ENCODE peak calls at places on chromosomes 2 and 18, in seven cellular contexts. U is ovary, O is A549, E is transverse colon, S is sigmoid colon, R is tibial nerve, C is stomach. J is an unnamed sample.

GRCh38 chr18:24268784-24269550 is 128.7 kb downstream of the OSBPL1A start:
- DNase-seq in U (no peak), O (no peak), E (peak; percentile 16), S (no peak), R (no peak), C (no peak), J (no peak)

GRCh38 chr2:8599421-8600242 is 82.2 kb upstream of the ID2 start:
- DNase-seq in U (no peak), O (no peak), E (no peak), S (no peak), R (no peak), C (no peak), J (no peak)

GRCh38 chr2:161049571-161049970 is 110.7 kb upstream of the TANK start:
- DNase-seq in U (no peak), O (no peak), E (no peak), S (no peak), R (no peak), C (no peak), J (no peak)

GRCh38 chr2:54955674-54956391 is 94.4 kb downstream of the RTN4 start:
- DNase-seq in U (no peak), O (no peak), E (no peak), S (no peak), R (no peak), C (no peak), J (no peak)

GRCh38 chr2:152428800-152429637 is 94.0 kb downstream of the FMNL2 start:
- DNase-seq in U (no peak), O (no peak), E (no peak), S (no peak), R (no peak), C (no peak), J (no peak)

GRCh38 chr2:98664323-98664722 is 55.9 kb downstream of the UNC50 start:
- DNase-seq in U (no peak), O (no peak), E (no peak), S (no peak), R (no peak), C (no peak), J (no peak)

GRCh38 chr2:109611467-109612095 is 2.2 kb downstream of the SEPTIN10 start:
- DNase-seq in U (no peak), O (no peak), E (no peak), S (no peak), R (no peak), C (no peak), J (no peak)

GRCh38 chr18:78742346-78742745 is 237.3 kb upstream of the SALL3 start:
- DNase-seq in U (no peak), O (no peak), E (no peak), S (no peak), R (no peak), C (peak; percentile 20), J (no peak)

GRCh38 chr18:57589162-57589561 is 2.7 kb upstream of the FECH start:
- DNase-seq in U (no peak), O (no peak), E (no peak), S (no peak), R (no peak), C (no peak), J (no peak)

GRCh38 chr2:99495461-99495860 is 5.6 kb upstream of the REV1 start:
- DNase-seq in U (no peak), O (no peak), E (no peak), S (no peak), R (no peak), C (no peak), J (peak; percentile 80)

GRCh38 chr18:70249118-70249517 is 39.7 kb upstream of the SOCS6 start:
- DNase-seq in U (no peak), O (no peak), E (no peak), S (no peak), R (no peak), C (no peak), J (no peak)

GRCh38 chr2:18117592-18117991 is 239.1 kb downstream of the KCNS3 start:
- DNase-seq in U (no peak), O (no peak), E (peak; percentile 27), S (no peak), R (no peak), C (peak; percentile 46), J (peak; percentile 66)

GRCh38 chr18:6885992-6886823 is 156.7 kb downstream of the ARHGAP28 start:
- DNase-seq in U (peak; percentile 63), O (peak; percentile 27), E (peak; percentile 14), S (no peak), R (peak; percentile 78), C (peak; percentile 40), J (no peak)

GRCh38 chr2:202251494-202251893 is 13.1 kb upstream of the SUMO1 start:
- DNase-seq in U (no peak), O (no peak), E (no peak), S (no peak), R (no peak), C (no peak), J (no peak)

GRCh38 chr2:220619525-220620267 is 952.4 kb downstream of the EPHA4 start:
- DNase-seq in U (no peak), O (peak; percentile 21), E (no peak), S (no peak), R (no peak), C (peak; percentile 28), J (no peak)

GRCh38 chr2:238601433-238602222 is 174.9 kb downstream of the ASB1 start:
- DNase-seq in U (no peak), O (no peak), E (peak; percentile 19), S (peak; percentile 92), R (peak; percentile 37), C (no peak), J (peak; percentile 92)

GRCh38 chr2:216081487-216082387 is at the start of the genes PECR and TMEM169:
- DNase-seq in U (peak; percentile 81), O (peak; percentile 94), E (peak; percentile 88), S (peak; percentile 90), R (peak; percentile 62), C (peak; percentile 80), J (no peak)

GRCh38 chr2:120347387-120348010 is 1.6 kb downstream of the INHBB start:
- DNase-seq in U (no peak), O (no peak), E (no peak), S (no peak), R (no peak), C (no peak), J (no peak)

GRCh38 chr2:63051795-63052333 is 1.2 kb downstream of the OTX1 start:
- DNase-seq in U (peak; percentile 26), O (no peak), E (no peak), S (no peak), R (no peak), C (no peak), J (no peak)

GRCh38 chr2:63048367-63049171 is 2.1 kb upstream of the OTX1 start:
- DNase-seq in U (no peak), O (no peak), E (no peak), S (no peak), R (no peak), C (no peak), J (no peak)

GRCh38 chr2:63050916-63051794 is 525 bp downstream of the OTX1 start:
- DNase-seq in U (peak; percentile 43), O (no peak), E (no peak), S (peak; percentile 66), R (no peak), C (no peak), J (no peak)

GRCh38 chr2:63049291-63050185 is 1.1 kb upstream of the OTX1 start:
- DNase-seq in U (no peak), O (no peak), E (no peak), S (no peak), R (no peak), C (no peak), J (no peak)

DNA sequence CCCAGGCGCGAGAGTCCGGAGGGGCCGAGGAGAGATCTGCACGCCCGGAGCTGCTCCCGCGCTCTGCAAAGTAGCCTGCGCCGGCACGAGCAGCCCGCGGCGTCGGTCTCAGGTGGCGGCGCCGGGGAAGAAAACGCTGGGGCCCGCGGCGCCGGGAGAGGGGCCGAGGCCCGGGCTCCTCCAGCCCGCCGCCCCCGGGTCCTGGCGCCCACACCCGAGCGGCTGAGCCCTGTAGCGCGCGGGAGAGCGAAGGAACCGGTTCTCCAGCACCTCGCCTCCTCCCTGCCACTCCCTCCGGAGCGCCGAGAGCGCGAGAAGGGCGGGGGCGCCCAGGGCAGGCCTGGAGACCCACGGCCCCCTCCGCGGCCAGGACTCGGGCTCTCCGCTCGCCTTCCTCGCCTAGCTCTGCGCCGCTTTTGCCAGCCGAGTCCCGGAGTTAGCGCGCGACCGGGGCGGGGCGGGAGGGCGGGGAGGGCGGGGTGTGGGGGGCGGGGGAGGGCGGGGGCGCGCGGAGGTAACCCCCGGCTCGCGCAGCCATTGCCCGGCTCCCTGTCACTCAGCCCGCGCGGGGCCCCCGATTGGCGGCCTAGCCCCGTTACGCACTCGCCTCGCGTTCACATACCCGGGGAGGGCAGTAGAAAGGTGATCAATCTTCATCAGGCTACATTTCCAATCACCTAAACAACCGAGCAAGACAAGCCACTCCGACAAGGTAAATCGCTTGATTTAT is at the start of gene OTX1:
- DNase-seq in U (peak; percentile 68), O (peak; percentile 97), E (peak; percentile 59), S (peak; percentile 56), R (no peak), C (peak; percentile 78), J (no peak)
- H3K4me1 ChIP-seq in U (peaks cover 10% of the 10 kb centered on the region), O (peaks cover 8% of the 10 kb centered on the region), E (peaks cover 57% of the 10 kb centered on the region), S (peaks cover 50% of the 10 kb centered on the region), R (no peaks in the 10 kb centered on the region), C (peaks cover 71% of the 10 kb centered on the region), J (peaks cover 58% of the 10 kb centered on the region)

GRCh38 chr18:2396162-2396505 is 175.2 kb downstream of the METTL4 start:
- DNase-seq in U (no peak), O (no peak), E (no peak), S (no peak), R (no peak), C (no peak), J (no peak)

GRCh38 chr18:2400701-2401191 is 170.6 kb downstream of the METTL4 start:
- DNase-seq in U (no peak), O (no peak), E (no peak), S (no peak), R (no peak), C (no peak), J (no peak)

GRCh38 chr18:2406544-2406943 is 164.8 kb downstream of the METTL4 start:
- DNase-seq in U (no peak), O (no peak), E (no peak), S (no peak), R (no peak), C (no peak), J (no peak)

DNA sequence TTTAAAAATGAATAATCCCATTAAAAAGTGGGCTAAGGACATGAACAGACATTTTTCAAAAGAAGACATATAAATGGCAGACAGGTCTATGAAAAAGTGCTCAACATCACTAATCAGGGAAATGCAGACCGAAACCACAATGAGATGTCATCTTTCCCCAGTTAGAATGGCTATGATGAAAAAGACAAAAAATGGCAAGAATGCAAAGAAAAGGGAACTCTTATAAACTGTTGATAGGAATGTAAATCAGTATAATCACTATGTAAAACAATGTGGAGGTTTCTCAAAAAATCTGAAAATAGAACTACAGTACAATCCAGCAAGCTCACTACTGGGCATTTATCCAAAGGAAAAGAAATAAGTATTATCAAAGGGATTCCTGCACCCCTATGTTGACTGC is 169.2 kb downstream of the METTL4 start:
- DNase-seq in U (no peak), O (no peak), E (no peak), S (no peak), R (no peak), C (no peak), J (no peak)
- TF ChIP-seq EP300 in U (no peak), O (no peak), E (no peak), S (no peak), R (no peak), C (no peak), J (no peak)

GRCh38 chr2:218006741-218007140 is 3.9 kb upstream of the TNS1 start:
- DNase-seq in U (peak; percentile 81), O (no peak), E (no peak), S (no peak), R (no peak), C (no peak), J (no peak)
- H3K4me3 ChIP-seq in U (no peak overlapping the region), O (peak overlapping the region; percentile 16), E (no peak overlapping the region), S (no peak overlapping the region), R (no peak overlapping the region), C (no peak overlapping the region), J (no peak overlapping the region)

GRCh38 chr2:136135924-136136906 is 18.3 kb upstream of the CXCR4 start:
- DNase-seq in U (no peak), O (no peak), E (peak; percentile 71), S (no peak), R (peak; percentile 43), C (peak; percentile 58), J (no peak)
- H3K4me1 ChIP-seq in U (peaks cover 1% of the 10 kb centered on the region), O (peaks cover 4% of the 10 kb centered on the region), E (peaks cover 3% of the 10 kb centered on the region), S (no peaks in the 10 kb centered on the region), R (no peaks in the 10 kb centered on the region), C (peaks cover 22% of the 10 kb centered on the region), J (peaks cover 13% of the 10 kb centered on the region)

J was measured in esophagus muscularis mucosa.